ENCODE peak calls at places on chromosomes 3 and 15, in five cellular contexts. G, J, S, K and F are unnamed samples.

GRCh38 chr15:69025320-69025719 is 10.8 kb downstream of the NOX5 start:
- DNase-seq in G (no peak), K (no peak), J (no peak), S (no peak), F (no peak)

GRCh38 chr3:195909645-195910498 is 1.5 kb upstream of the TNK2 start:
- DNase-seq in G (peak; percentile 96), K (peak; percentile 71), S (peak; percentile 88), J (peak; percentile 87), F (no peak)

GRCh38 chr3:134423153-134423552 is 48.9 kb upstream of the AMOTL2 start:
- DNase-seq in G (no peak), J (no peak), S (no peak), K (peak; percentile 69), F (no peak)

GRCh38 chr3:32467333-32468070 is 35.1 kb downstream of the CMTM6 start:
- DNase-seq in K (peak; percentile 56), J (peak; percentile 66), G (peak; percentile 96), S (peak; percentile 70), F (peak; percentile 16)

GRCh38 chr15:74327756-74328155 is 39.7 kb downstream of the CYP11A1 start:
- DNase-seq in J (no peak), G (no peak), K (no peak), S (no peak), F (no peak)

GRCh38 chr3:82815417-82816058 is 1054.1 kb upstream of the GBE1 start:
- DNase-seq in G (peak; percentile 33), J (no peak), S (no peak), K (no peak), F (no peak)

GRCh38 chr15:31267161-31268107 is 59.2 kb upstream of the KLF13 start:
- DNase-seq in K (no peak), J (peak; percentile 11), G (no peak), S (no peak), F (no peak)

GRCh38 chr3:2944628-2945027 is 165.5 kb downstream of the IL5RA start:
- DNase-seq in S (no peak), K (no peak), J (no peak), G (no peak), F (no peak)

GRCh38 chr3:136818851-136819783 is at the start of gene SLC35G2:
- DNase-seq in K (peak; percentile 87), S (peak; percentile 42), G (peak; percentile 83), J (peak; percentile 54), F (no peak)

GRCh38 chr15:94168250-94168649 is 63.1 kb upstream of the MCTP2 start:
- DNase-seq in K (no peak), G (no peak), S (no peak), J (no peak), F (no peak)

GRCh38 chr15:21261965-21262850 is 178.1 kb downstream of the POTEB3 start:
- DNase-seq in J (peak; percentile 16), G (peak; percentile 81), K (no peak), S (peak; percentile 19), F (no peak)

GRCh38 chr3:47342156-47342555 is 38.7 kb upstream of the PTPN23 start:
- DNase-seq in S (no peak), K (no peak), J (no peak), G (no peak), F (no peak)

GRCh38 chr3:154921351-154921750 is 158.8 kb upstream of the MME start:
- DNase-seq in S (no peak), G (no peak), K (no peak), J (no peak), F (no peak)

GRCh38 chr3:67646586-67647234 is 7.7 kb downstream of the SUCLG2 start:
- DNase-seq in G (no peak), K (peak; percentile 18), S (no peak), J (no peak), F (no peak)

GRCh38 chr3:54157860-54158259 is 35.5 kb downstream of the CACNA2D3 start:
- DNase-seq in G (no peak), K (no peak), S (no peak), J (no peak), F (no peak)

GRCh38 chr3:31957106-31957505 is 24.0 kb downstream of the OSBPL10 start:
- DNase-seq in J (no peak), S (no peak), G (no peak), K (no peak), F (no peak)

GRCh38 chr3:46733026-46733800 is 15.5 kb upstream of the PRSS50 start:
- DNase-seq in S (no peak), J (no peak), G (no peak), K (peak; percentile 15), F (no peak)

GRCh38 chr15:31221936-31222515 is 104.6 kb upstream of the KLF13 start:
- DNase-seq in K (no peak), G (peak; percentile 73), J (no peak), S (no peak), F (no peak)

GRCh38 chr3:88231207-88231606 is 81.4 kb downstream of the C3orf38 start:
- DNase-seq in J (no peak), S (no peak), K (no peak), G (no peak), F (peak; percentile 46)

GRCh38 chr3:41126961-41127360 is 72.3 kb upstream of the CTNNB1 start:
- DNase-seq in S (no peak), J (no peak), G (no peak), K (no peak), F (no peak)

GRCh38 chr3:30667250-30667585 is 60.8 kb downstream of the TGFBR2 start:
- DNase-seq in G (no peak), S (no peak), K (no peak), J (no peak), F (no peak)

GRCh38 chr3:25782938-25783660 is at the start of gene NGLY1:
- DNase-seq in G (peak; percentile 97), S (peak; percentile 82), K (peak; percentile 79), J (peak; percentile 86), F (no peak)

GRCh38 chr3:82643948-82644347 is 882.5 kb upstream of the GBE1 start:
- DNase-seq in J (no peak), G (no peak), S (no peak), K (no peak), F (no peak)

GRCh38 chr3:66997560-66998074 is 490 bp upstream of the KBTBD8 start:
- DNase-seq in K (no peak), J (no peak), G (no peak), S (peak; percentile 21), F (no peak)

GRCh38 chr3:66629431-66630368 is 128.9 kb upstream of the LRIG1 start:
- DNase-seq in K (no peak), J (no peak), G (no peak), S (no peak), F (no peak)

GRCh38 chr15:61831505-61831921 is 228.7 kb downstream of the VPS13C start:
- DNase-seq in G (no peak), J (no peak), K (no peak), S (no peak), F (no peak)

GRCh38 chr3:45772341-45773035 is 23.8 kb downstream of the SLC6A20 start:
- DNase-seq in J (no peak), K (no peak), S (no peak), G (no peak), F (no peak)

GRCh38 chr3:137194301-137194700 is 236.5 kb downstream of the IL20RB start:
- DNase-seq in S (no peak), J (no peak), K (no peak), G (no peak), F (no peak)

GRCh38 chr3:172607305-172608121 is 84.3 kb upstream of the TNFSF10 start:
- DNase-seq in K (peak; percentile 78), G (no peak), S (no peak), J (no peak), F (no peak)

GRCh38 chr3:6421666-6422065 is 439.2 kb upstream of the GRM7 start:
- DNase-seq in K (no peak), J (no peak), S (no peak), G (no peak), F (no peak)

GRCh38 chr15:79682851-79683288 is 213.9 kb downstream of the MTHFS start:
- DNase-seq in S (no peak), J (no peak), K (peak; percentile 44), G (no peak), F (no peak)

GRCh38 chr3:59566481-59566975 is 516.7 kb upstream of the CFAP20DC start:
- DNase-seq in S (no peak), G (no peak), K (no peak), J (no peak), F (no peak)

GRCh38 chr3:125140817-125141595 is 71.5 kb downstream of the SLC12A8 start:
- DNase-seq in S (no peak), K (peak; percentile 29), G (no peak), J (no peak), F (no peak)

GRCh38 chr15:74631935-74632560 is 16.4 kb downstream of the CLK3 start:
- DNase-seq in K (peak; percentile 49), G (peak; percentile 83), J (peak; percentile 54), S (peak; percentile 59), F (no peak)

GRCh38 chr3:15557511-15557946 is 36.0 kb upstream of the COLQ start:
- DNase-seq in K (peak; percentile 72), S (peak; percentile 18), J (no peak), G (no peak), F (no peak)

GRCh38 chr15:70533931-70534742 is 229.2 kb downstream of the UACA start:
- DNase-seq in K (no peak), S (no peak), J (no peak), G (no peak), F (no peak)

GRCh38 chr3:62876064-62876463 is 848 bp upstream of the CADPS start:
- DNase-seq in G (no peak), J (peak; percentile 42), K (peak; percentile 52), S (no peak), F (peak; percentile 30)

GRCh38 chr3:57199895-57200297 is at the start of gene HESX1:
- DNase-seq in G (no peak), K (no peak), S (no peak), J (no peak), F (no peak)
- H3K4me3 ChIP-seq in G (no peak within 1 kb of the TSS), K (no peak within 1 kb of the TSS), S (no peak within 1 kb of the TSS), J (no peak within 1 kb of the TSS), F (no peak within 1 kb of the TSS)

GRCh38 chr3:99365396-99365795 is 273.0 kb upstream of the COL8A1 start:
- DNase-seq in S (no peak), K (no peak), J (no peak), G (no peak), F (no peak)

GRCh38 chr3:99365979-99366378 is 272.4 kb upstream of the COL8A1 start:
- DNase-seq in G (no peak), S (no peak), K (peak; percentile 14), J (no peak), F (no peak)

GRCh38 chr3:99366663-99367429 is 271.5 kb upstream of the COL8A1 start:
- DNase-seq in J (no peak), G (no peak), K (no peak), S (no peak), F (no peak)
- TF ChIP-seq CTCF in J (no peak), G (no peak), K (no peak), S (no peak), F (peak; percentile 17)

GRCh38 chr15:33091983-33092688 is 102.4 kb downstream of the FMN1 start:
- DNase-seq in K (peak; percentile 91), S (no peak), J (no peak), G (no peak), F (no peak)
- H3K4me3 ChIP-seq in K (peak overlapping the region; percentile 36), S (no peak overlapping the region), J (no peak overlapping the region), G (no peak overlapping the region), F (no peak overlapping the region)

GRCh38 chr3:177778633-177779032 is 581.4 kb upstream of the TBL1XR1 start:
- DNase-seq in S (no peak), G (no peak), K (no peak), J (no peak), F (no peak)
- TF ChIP-seq CTCF in S (no peak), G (no peak), K (no peak), J (no peak), F (no peak)